ENCODE peak calls at places on chromosome 3, in eight cellular contexts. One of them, this sample, is unnamed.

GRCh38 chr3:157248590-157249425 is 88.9 kb upstream of the CCNL1 start:
- DNase-seq in amniotic stem cell: peak
- DNase-seq in NCI-H1092: no peak
- DNase-seq in choroid plexus epithelial cell: peak
- DNase-seq in NCI-H1694: no peak
- DNase-seq in left ventricle myocardium inferior: peak
- DNase-seq in fibroblast of pulmonary artery: peak
- DNase-seq in NCI-H2171 treated with DMSO at 0.1 percent for 48 hours: peak
- DNase-seq in this sample: peak

GRCh38 chr3:24548278-24548677 is 53.6 kb upstream of the THRB start:
- DNase-seq in amniotic stem cell: no peak
- DNase-seq in NCI-H1092: no peak
- DNase-seq in choroid plexus epithelial cell: peak
- DNase-seq in NCI-H1694: no peak
- DNase-seq in left ventricle myocardium inferior: no peak
- DNase-seq in fibroblast of pulmonary artery: no peak
- DNase-seq in NCI-H2171 treated with DMSO at 0.1 percent for 48 hours: no peak
- DNase-seq in this sample: no peak

GRCh38 chr3:15280853-15281532 is 51.4 kb downstream of the SH3BP5 start:
- DNase-seq in amniotic stem cell: no peak
- DNase-seq in NCI-H1092: no peak
- DNase-seq in choroid plexus epithelial cell: no peak
- DNase-seq in NCI-H1694: no peak
- DNase-seq in left ventricle myocardium inferior: no peak
- DNase-seq in fibroblast of pulmonary artery: no peak
- DNase-seq in NCI-H2171 treated with DMSO at 0.1 percent for 48 hours: no peak
- DNase-seq in this sample: no peak

GRCh38 chr3:9169951-9170850 is 79.2 kb downstream of the SRGAP3 start:
- DNase-seq in amniotic stem cell: no peak
- DNase-seq in NCI-H1092: no peak
- DNase-seq in choroid plexus epithelial cell: no peak
- DNase-seq in NCI-H1694: no peak
- DNase-seq in left ventricle myocardium inferior: no peak
- DNase-seq in fibroblast of pulmonary artery: no peak
- DNase-seq in NCI-H2171 treated with DMSO at 0.1 percent for 48 hours: no peak
- DNase-seq in this sample: no peak

GRCh38 chr3:191762323-191762960 is 301.5 kb downstream of the PYDC2 start:
- DNase-seq in amniotic stem cell: no peak
- DNase-seq in NCI-H1092: no peak
- DNase-seq in choroid plexus epithelial cell: peak
- DNase-seq in NCI-H1694: no peak
- DNase-seq in left ventricle myocardium inferior: no peak
- DNase-seq in fibroblast of pulmonary artery: peak
- DNase-seq in NCI-H2171 treated with DMSO at 0.1 percent for 48 hours: no peak
- DNase-seq in this sample: no peak

GRCh38 chr3:126100688-126101301 is 16.9 kb upstream of the SLC41A3 start:
- DNase-seq in amniotic stem cell: no peak
- DNase-seq in NCI-H1092: no peak
- DNase-seq in choroid plexus epithelial cell: peak
- DNase-seq in NCI-H1694: no peak
- DNase-seq in left ventricle myocardium inferior: no peak
- DNase-seq in fibroblast of pulmonary artery: no peak
- DNase-seq in NCI-H2171 treated with DMSO at 0.1 percent for 48 hours: no peak
- DNase-seq in this sample: no peak

GRCh38 chr3:34106879-34107278 is 308.4 kb downstream of the PDCD6IP start:
- DNase-seq in amniotic stem cell: no peak
- DNase-seq in NCI-H1092: peak
- DNase-seq in choroid plexus epithelial cell: peak
- DNase-seq in NCI-H1694: no peak
- DNase-seq in left ventricle myocardium inferior: no peak
- DNase-seq in fibroblast of pulmonary artery: peak
- DNase-seq in NCI-H2171 treated with DMSO at 0.1 percent for 48 hours: no peak
- DNase-seq in this sample: peak

GRCh38 chr3:184345678-184346144 is 8.3 kb downstream of the FAM131A start:
- DNase-seq in amniotic stem cell: no peak
- DNase-seq in NCI-H1092: no peak
- DNase-seq in choroid plexus epithelial cell: peak
- DNase-seq in NCI-H1694: peak
- DNase-seq in left ventricle myocardium inferior: peak
- DNase-seq in fibroblast of pulmonary artery: peak
- DNase-seq in NCI-H2171 treated with DMSO at 0.1 percent for 48 hours: peak
- DNase-seq in this sample: peak

GRCh38 chr3:126743350-126743749 is 39.3 kb downstream of the CHCHD6 start:
- DNase-seq in amniotic stem cell: no peak
- DNase-seq in NCI-H1092: no peak
- DNase-seq in choroid plexus epithelial cell: no peak
- DNase-seq in NCI-H1694: no peak
- DNase-seq in left ventricle myocardium inferior: no peak
- DNase-seq in fibroblast of pulmonary artery: no peak
- DNase-seq in NCI-H2171 treated with DMSO at 0.1 percent for 48 hours: peak
- DNase-seq in this sample: peak

GRCh38 chr3:161851941-161852566 is 355.4 kb downstream of the OTOL1 start:
- DNase-seq in amniotic stem cell: no peak
- DNase-seq in NCI-H1092: no peak
- DNase-seq in choroid plexus epithelial cell: peak
- DNase-seq in NCI-H1694: peak
- DNase-seq in left ventricle myocardium inferior: no peak
- DNase-seq in fibroblast of pulmonary artery: peak
- DNase-seq in NCI-H2171 treated with DMSO at 0.1 percent for 48 hours: peak
- DNase-seq in this sample: peak

GRCh38 chr3:50620420-50620819 is 3.5 kb downstream of the MAPKAPK3 start:
- DNase-seq in amniotic stem cell: no peak
- DNase-seq in NCI-H1092: no peak
- DNase-seq in choroid plexus epithelial cell: no peak
- DNase-seq in NCI-H1694: no peak
- DNase-seq in left ventricle myocardium inferior: no peak
- DNase-seq in fibroblast of pulmonary artery: no peak
- DNase-seq in NCI-H2171 treated with DMSO at 0.1 percent for 48 hours: no peak
- DNase-seq in this sample: no peak

GRCh38 chr3:108780235-108780634 is 23.0 kb upstream of the RETNLB start:
- DNase-seq in amniotic stem cell: no peak
- DNase-seq in NCI-H1092: no peak
- DNase-seq in choroid plexus epithelial cell: no peak
- DNase-seq in NCI-H1694: no peak
- DNase-seq in left ventricle myocardium inferior: no peak
- DNase-seq in fibroblast of pulmonary artery: no peak
- DNase-seq in NCI-H2171 treated with DMSO at 0.1 percent for 48 hours: no peak
- DNase-seq in this sample: no peak

This sample was measured in islet precursor cell.